ENCODE peak calls at places on chromosomes 3 and 15, in seven cellular contexts. S is T-helper 9 cell, G is HT-29, A is nephron progenitor cell, L is AG08396, U is T follicular helper cell, O is HEK293T. Q is an unnamed sample.

GRCh38 chr15:82854554-82854953 is 45.1 kb downstream of the WHAMM start:
- DNase-seq in S (no peak), G (no peak), A (no peak), L (no peak), U (no peak), O (no peak), Q (no peak)

GRCh38 chr3:184351511-184352148 is 9.8 kb downstream of the CLCN2 start:
- DNase-seq in S (no peak), G (no peak), A (no peak), L (no peak), U (no peak), O (no peak), Q (no peak)

GRCh38 chr3:111607242-111607641 is 12.1 kb upstream of the ZBED2 start:
- DNase-seq in S (no peak), G (no peak), A (no peak), L (no peak), U (no peak), O (no peak), Q (no peak)

GRCh38 chr15:34855397-34855796 is 60.0 kb upstream of the ACTC1 start:
- DNase-seq in S (no peak), G (no peak), A (no peak), L (peak; percentile 17), U (no peak), O (no peak), Q (peak; percentile 52)

GRCh38 chr15:65336767-65337435 is 32.4 kb downstream of the RNU5B-1 start:
- DNase-seq in S (no peak), G (no peak), A (peak; percentile 53), L (no peak), U (no peak), O (no peak), Q (no peak)

GRCh38 chr3:9915252-9916141 is 1.4 kb upstream of the IL17RC start:
- DNase-seq in S (peak; percentile 15), G (peak; percentile 58), A (peak; percentile 72), L (peak; percentile 67), U (no peak), O (peak; percentile 42), Q (no peak)

GRCh38 chr3:177979684-177980083 is 556.6 kb upstream of the KCNMB2 start:
- DNase-seq in S (no peak), G (no peak), A (no peak), L (no peak), U (no peak), O (no peak), Q (no peak)

GRCh38 chr15:49982586-49982985 is 136.4 kb downstream of the ATP8B4 start:
- DNase-seq in S (no peak), G (no peak), A (no peak), L (peak; percentile 24), U (no peak), O (no peak), Q (no peak)

GRCh38 chr3:150059241-150059640 is 88.5 kb upstream of the PFN2 start:
- DNase-seq in S (no peak), G (no peak), A (no peak), L (no peak), U (no peak), O (no peak), Q (no peak)

GRCh38 chr15:95581595-95581994 is 748.9 kb upstream of the NR2F2 start:
- DNase-seq in S (no peak), G (no peak), A (no peak), L (no peak), U (no peak), O (no peak), Q (no peak)

GRCh38 chr3:19029837-19030835 is 118.2 kb upstream of the KCNH8 start:
- DNase-seq in S (no peak), G (peak; percentile 16), A (no peak), L (no peak), U (no peak), O (no peak), Q (no peak)

GRCh38 chr3:172315401-172316091 is 132.7 kb downstream of the GHSR start:
- DNase-seq in S (no peak), G (peak; percentile 60), A (no peak), L (peak; percentile 39), U (no peak), O (no peak), Q (no peak)

GRCh38 chr15:75140080-75140879 is 61.4 kb upstream of the C15orf39 start:
- DNase-seq in S (no peak), G (no peak), A (no peak), L (no peak), U (no peak), O (no peak), Q (no peak)

GRCh38 chr15:59501531-59502113 is 63.6 kb downstream of the FAM81A start:
- DNase-seq in S (no peak), G (peak; percentile 90), A (peak; percentile 63), L (peak; percentile 37), U (no peak), O (peak; percentile 56), Q (peak; percentile 9)

GRCh38 chr3:46693897-46694235 is 387 bp upstream of the ALS2CL start:
- DNase-seq in S (no peak), G (no peak), A (no peak), L (peak; percentile 43), U (no peak), O (no peak), Q (no peak)

GRCh38 chr3:36907911-36908646 is 36.8 kb downstream of the TRANK1 start:
- DNase-seq in S (peak; percentile 59), G (peak; percentile 23), A (no peak), L (peak; percentile 46), U (peak; percentile 60), O (no peak), Q (peak; percentile 23)

GRCh38 chr15:62506217-62506805 is 341.2 kb upstream of the C2CD4B start:
- DNase-seq in S (no peak), G (no peak), A (no peak), L (peak; percentile 56), U (no peak), O (no peak), Q (no peak)

GRCh38 chr15:19956124-19956796 is 585.3 kb downstream of the GOLGA6L6 start:
- DNase-seq in S (no peak), G (no peak), A (no peak), L (no peak), U (no peak), O (no peak), Q (no peak)

GRCh38 chr15:80641384-80641783 is 53.7 kb upstream of the ABHD17C start:
- DNase-seq in S (no peak), G (no peak), A (no peak), L (no peak), U (no peak), O (no peak), Q (no peak)

GRCh38 chr15:48592221-48592731 is 53.2 kb downstream of the FBN1 start:
- DNase-seq in S (no peak), G (no peak), A (no peak), L (peak; percentile 45), U (no peak), O (no peak), Q (no peak)

GRCh38 chr15:63107895-63108546 is 13.6 kb upstream of the LACTB start:
- DNase-seq in S (no peak), G (peak; percentile 70), A (no peak), L (peak; percentile 90), U (no peak), O (no peak), Q (peak; percentile 94)

GRCh38 chr15:51286816-51287215 is 51.6 kb downstream of the CYP19A1 start:
- DNase-seq in S (no peak), G (peak; percentile 69), A (no peak), L (no peak), U (no peak), O (no peak), Q (no peak)

GRCh38 chr3:32996755-32997091 is 45.3 kb downstream of the CCR4 start:
- DNase-seq in S (no peak), G (no peak), A (no peak), L (no peak), U (no peak), O (no peak), Q (no peak)

GRCh38 chr15:83446904-83447708 is at the start of gene SH3GL3:
- DNase-seq in S (no peak), G (no peak), A (peak; percentile 91), L (peak; percentile 78), U (peak; percentile 20), O (peak; percentile 83), Q (no peak)

GRCh38 chr3:113985526-113985925 is 37.7 kb downstream of the ZDHHC23 start:
- DNase-seq in S (no peak), G (no peak), A (no peak), L (no peak), U (no peak), O (no peak), Q (no peak)

GRCh38 chr3:194136519-194137313 is 768 bp downstream of the HES1 start:
- DNase-seq in S (peak; percentile 17), G (peak; percentile 61), A (peak; percentile 65), L (peak; percentile 60), U (no peak), O (no peak), Q (no peak)

GRCh38 chr3:71050521-71051258 is 532.8 kb downstream of the FOXP1 start:
- DNase-seq in S (no peak), G (peak; percentile 76), A (peak; percentile 41), L (no peak), U (peak; percentile 33), O (no peak), Q (no peak)

GRCh38 chr3:115627180-115628074 is 4.1 kb downstream of the GAP43 start:
- DNase-seq in S (no peak), G (no peak), A (no peak), L (no peak), U (no peak), O (peak; percentile 10), Q (no peak)

GRCh38 chr15:92880796-92881569 is 19.1 kb upstream of the CHD2 start:
- DNase-seq in S (no peak), G (peak; percentile 29), A (no peak), L (no peak), U (no peak), O (no peak), Q (no peak)

GRCh38 chr15:33292718-33293307 is 18.0 kb upstream of the RYR3 start:
- DNase-seq in S (no peak), G (peak; percentile 85), A (peak; percentile 77), L (no peak), U (no peak), O (peak; percentile 24), Q (no peak)

GRCh38 chr3:182500294-182500693 is 293.0 kb upstream of the ATP11B start:
- DNase-seq in S (no peak), G (no peak), A (peak; percentile 35), L (no peak), U (no peak), O (no peak), Q (no peak)

GRCh38 chr3:136075816-136076215 is 110.3 kb downstream of the PPP2R3A start:
- DNase-seq in S (no peak), G (no peak), A (no peak), L (no peak), U (no peak), O (no peak), Q (no peak)

GRCh38 chr3:37443363-37444035 is 269.1 kb upstream of the LRRFIP2 start:
- DNase-seq in S (no peak), G (no peak), A (no peak), L (no peak), U (no peak), O (no peak), Q (no peak)

GRCh38 chr15:49421991-49422390 is 1.1 kb upstream of the FGF7 start:
- DNase-seq in S (peak; percentile 2), G (peak; percentile 82), A (peak; percentile 43), L (no peak), U (peak; percentile 5), O (peak; percentile 6), Q (peak; percentile 13)